ENCODE peak calls at places on chromosomes 7 and 10, in six cellular contexts. C, K, H, W, S and Q are unnamed samples.

GRCh38 chr7:116647861-116648260 is 24.1 kb upstream of the MET start:
- DNase-seq in S (no peak), C (no peak), K (no peak), H (no peak), W (no peak), Q (no peak)

GRCh38 chr10:88979153-88979562 is 11.4 kb upstream of the FAS start:
- DNase-seq in W (peak), S (no peak), H (peak), C (no peak), K (no peak), Q (peak)

GRCh38 chr10:68781613-68782574 is 45.4 kb upstream of the STOX1 start:
- DNase-seq in W (no peak), C (no peak), S (no peak), K (no peak), H (no peak), Q (no peak)

GRCh38 chr10:71266147-71266917 is 52.7 kb upstream of the SLC29A3 start:
- DNase-seq in C (peak), H (no peak), S (peak), K (no peak), W (peak), Q (no peak)

GRCh38 chr7:71301167-71301566 is 169.2 kb downstream of the GALNT17 start:
- DNase-seq in S (no peak), C (no peak), K (no peak), W (no peak), H (no peak), Q (no peak)

GRCh38 chr10:72259491-72260214 is 14.1 kb upstream of the DDIT4 start:
- DNase-seq in K (no peak), S (no peak), C (no peak), W (no peak), H (peak), Q (no peak)

GRCh38 chr7:113159746-113160339 is 41.5 kb upstream of the SMIM30 start:
- DNase-seq in C (peak), S (peak), W (peak), K (peak), H (no peak), Q (no peak)

GRCh38 chr7:29314148-29314547 is 119.6 kb downstream of the CHN2 start:
- DNase-seq in C (no peak), H (no peak), K (no peak), S (no peak), W (no peak), Q (no peak)